ENCODE peak calls at places on chromosomes 3 and 15, in seven cellular contexts. E is activated T-cell treated with anti-CD3 and anti-CD28 coated beads, Interleukin-2, amount 50 U/mL, for 24 hours; U is DMS53; D is SJCRH30; Y is fibroblast of lung; K is activated CD4-positive, alpha-beta T cell treated with anti-CD3 and anti-CD28 coated beads for 48 hours; L is AG04449. Q is an unnamed sample.

GRCh38 chr3:138180375-138181029 is 5.8 kb upstream of the DBR1 start:
- DNase-seq in E (no peak), U (peak; percentile 73), D (peak; percentile 33), Y (peak; percentile 27), K (peak; percentile 31), L (no peak), Q (peak; percentile 8)

GRCh38 chr15:35307026-35307425 is 221.9 kb upstream of the NANOGP8 start:
- DNase-seq in E (no peak), U (no peak), D (no peak), Y (no peak), K (no peak), L (no peak), Q (no peak)

GRCh38 chr15:43376017-43376705 is 5.3 kb downstream of the TUBGCP4 start:
- DNase-seq in E (peak; percentile 41), U (peak; percentile 67), D (peak; percentile 23), Y (peak; percentile 17), K (peak; percentile 50), L (no peak), Q (no peak)

GRCh38 chr3:4043867-4044575 is 244.8 kb downstream of the LRRN1 start:
- DNase-seq in E (no peak), U (no peak), D (no peak), Y (peak; percentile 14), K (no peak), L (no peak), Q (no peak)

GRCh38 chr15:58453931-58454793 is 22.4 kb downstream of the LIPC start:
- DNase-seq in E (peak; percentile 58), U (no peak), D (peak; percentile 98), Y (no peak), K (peak; percentile 79), L (no peak), Q (peak; percentile 49)

GRCh38 chr3:176814252-176814651 is 383.0 kb downstream of the TBL1XR1 start:
- DNase-seq in E (no peak), U (peak; percentile 60), D (peak; percentile 57), Y (peak; percentile 54), K (peak; percentile 41), L (no peak), Q (peak; percentile 89)

GRCh38 chr3:24229468-24230263 is 265.0 kb downstream of the THRB start:
- DNase-seq in E (no peak), U (no peak), D (no peak), Y (no peak), K (no peak), L (no peak), Q (no peak)

GRCh38 chr3:184662192-184662591 is 49.7 kb downstream of the MAGEF1 start:
- DNase-seq in E (no peak), U (no peak), D (no peak), Y (peak; percentile 14), K (no peak), L (no peak), Q (no peak)

GRCh38 chr15:81098884-81099601 is 35.0 kb upstream of the CFAP161 start:
- DNase-seq in E (no peak), U (no peak), D (no peak), Y (no peak), K (no peak), L (no peak), Q (no peak)

GRCh38 chr3:23999012-23999641 is 54.0 kb downstream of the NR1D2 start:
- DNase-seq in E (peak; percentile 77), U (peak; percentile 50), D (peak; percentile 57), Y (peak; percentile 14), K (peak; percentile 85), L (no peak), Q (peak; percentile 13)

GRCh38 chr3:127637546-127637945 is 8.6 kb downstream of the PODXL2 start:
- DNase-seq in E (no peak), U (peak; percentile 17), D (no peak), Y (no peak), K (no peak), L (no peak), Q (no peak)

GRCh38 chr3:194075802-194076460 is 60.0 kb upstream of the HES1 start:
- DNase-seq in E (no peak), U (peak; percentile 68), D (no peak), Y (no peak), K (no peak), L (no peak), Q (no peak)

GRCh38 chr3:197001972-197002700 is 27.5 kb downstream of the MELTF start:
- DNase-seq in E (peak; percentile 41), U (peak; percentile 57), D (no peak), Y (peak; percentile 20), K (no peak), L (no peak), Q (no peak)

GRCh38 chr3:196596355-196596754 is 27.9 kb downstream of the FBXO45 start:
- DNase-seq in E (no peak), U (no peak), D (no peak), Y (no peak), K (no peak), L (no peak), Q (no peak)

GRCh38 chr15:80386151-80386550 is 18.0 kb upstream of the ARNT2 start:
- DNase-seq in E (no peak), U (no peak), D (no peak), Y (no peak), K (no peak), L (no peak), Q (no peak)

GRCh38 chr3:173501941-173502489 is 104.5 kb downstream of the NLGN1 start:
- DNase-seq in E (no peak), U (no peak), D (no peak), Y (peak; percentile 71), K (no peak), L (peak; percentile 4), Q (no peak)

GRCh38 chr3:32510075-32510724 is 7.5 kb upstream of the CMTM6 start:
- DNase-seq in E (peak; percentile 52), U (peak; percentile 60), D (peak; percentile 38), Y (peak; percentile 54), K (peak; percentile 74), L (peak; percentile 16), Q (peak; percentile 66)

GRCh38 chr3:151171145-151171544 is 31.9 kb downstream of the GPR171 start:
- DNase-seq in E (peak; percentile 56), U (no peak), D (no peak), Y (peak; percentile 3), K (peak; percentile 50), L (no peak), Q (no peak)

GRCh38 chr3:122563717-122564025 is 429 bp downstream of the PARP9 start:
- DNase-seq in E (peak; percentile 55), U (peak; percentile 33), D (no peak), Y (peak; percentile 15), K (peak; percentile 22), L (no peak), Q (no peak)

GRCh38 chr15:58438956-58439355 is 7.2 kb downstream of the LIPC start:
- DNase-seq in E (no peak), U (peak; percentile 79), D (peak; percentile 54), Y (peak; percentile 58), K (peak; percentile 58), L (no peak), Q (peak; percentile 82)

GRCh38 chr3:141231923-141232861 is 567 bp downstream of the PXYLP1 start:
- DNase-seq in E (peak; percentile 65), U (peak; percentile 66), D (no peak), Y (peak; percentile 5), K (peak; percentile 42), L (no peak), Q (no peak)